ENCODE peak calls at places on chromosomes 6 and 20, in six cellular contexts. N, Q, R, I, O and S are unnamed samples.

GRCh38 chr6:18528084-18528743 is 141.1 kb downstream of the RNF144B start:
- DNase-seq in N (no peak), Q (no peak), R (no peak), I (no peak), O (peak), S (no peak)

GRCh38 chr6:167528239-167528638 is 203.4 kb downstream of the TTLL2 start:
- DNase-seq in N (no peak), Q (no peak), R (no peak), I (no peak), O (no peak), S (no peak)

GRCh38 chr20:2468581-2469407 is 1.8 kb downstream of the SNRPB start:
- DNase-seq in N (no peak), Q (no peak), R (no peak), I (no peak), O (no peak), S (peak)

GRCh38 chr6:5765141-5765760 is 241.5 kb downstream of the NRN1 start:
- DNase-seq in N (no peak), Q (no peak), R (no peak), I (no peak), O (peak), S (no peak)

GRCh38 chr20:14717124-14718004 is 380.0 kb upstream of the FLRT3 start:
- DNase-seq in N (no peak), Q (no peak), R (no peak), I (no peak), O (no peak), S (no peak)

GRCh38 chr20:41693136-41693979 is 75.2 kb upstream of the CHD6 start:
- DNase-seq in N (peak), Q (peak), R (peak), I (peak), O (peak), S (peak)

GRCh38 chr6:36071281-36071680 is 43.7 kb downstream of the MAPK14 start:
- DNase-seq in N (no peak), Q (no peak), R (no peak), I (no peak), O (no peak), S (no peak)

GRCh38 chr20:34820805-34821578 is 4.5 kb downstream of the NCOA6 start:
- DNase-seq in N (no peak), Q (no peak), R (no peak), I (no peak), O (no peak), S (no peak)

GRCh38 chr20:33239979-33240736 is 4.4 kb downstream of the BPIFA1 start:
- DNase-seq in N (no peak), Q (no peak), R (no peak), I (no peak), O (no peak), S (no peak)

GRCh38 chr6:12537389-12537788 is 179.2 kb upstream of the PHACTR1 start:
- DNase-seq in N (no peak), Q (no peak), R (no peak), I (no peak), O (no peak), S (no peak)

GRCh38 chr6:14059791-14060436 is 57.7 kb upstream of the CD83 start:
- DNase-seq in N (no peak), Q (no peak), R (no peak), I (no peak), O (no peak), S (peak)

GRCh38 chr6:90284745-90285481 is 11.7 kb downstream of the BACH2 start:
- DNase-seq in N (peak), Q (no peak), R (no peak), I (no peak), O (no peak), S (peak)

GRCh38 chr20:15643713-15644112 is 929.5 kb downstream of the KIF16B start:
- DNase-seq in N (peak), Q (no peak), R (no peak), I (no peak), O (no peak), S (no peak)

GRCh38 chr6:10545482-10545881 is 24.3 kb downstream of the GCNT2 start:
- DNase-seq in N (no peak), Q (no peak), R (no peak), I (no peak), O (no peak), S (no peak)

GRCh38 chr6:106145741-106146227 is 59.6 kb downstream of the PRDM1 start:
- DNase-seq in N (no peak), Q (no peak), R (no peak), I (no peak), O (no peak), S (peak)

GRCh38 chr6:137236581-137237355 is 17.6 kb upstream of the IFNGR1 start:
- DNase-seq in N (no peak), Q (no peak), R (no peak), I (no peak), O (no peak), S (no peak)

GRCh38 chr20:36407196-36407733 is 101.1 kb downstream of the DLGAP4 start:
- DNase-seq in N (no peak), Q (no peak), R (no peak), I (no peak), O (peak), S (peak)

GRCh38 chr6:15441215-15441868 is 195.5 kb downstream of the JARID2 start:
- DNase-seq in N (peak), Q (peak), R (no peak), I (peak), O (peak), S (peak)